ENCODE peak calls at places on chromosomes 13 and 19, in six cellular contexts. P is Peyer's patch, A is dorsolateral prefrontal cortex, C is thyroid gland, I is tibial artery, N is cardiac muscle cell. H is an unnamed sample.

GRCh38 chr19:54473071-54473941 is at the start of gene CDC42EP5:
- DNase-seq in P (peak; percentile 80), A (no peak), C (peak; percentile 32), I (peak; percentile 76), N (peak; percentile 95), H (no peak)

GRCh38 chr13:83987394-83987793 is 105.1 kb upstream of the SLITRK1 start:
- DNase-seq in P (no peak), A (no peak), C (no peak), I (no peak), N (no peak), H (no peak)

GRCh38 chr13:44685641-44686040 is 109.5 kb upstream of the TSC22D1 start:
- DNase-seq in P (no peak), A (no peak), C (no peak), I (no peak), N (peak; percentile 13), H (no peak)

GRCh38 chr13:77330009-77330471 is 3.1 kb upstream of the MYCBP2 start:
- DNase-seq in P (no peak), A (no peak), C (no peak), I (no peak), N (peak; percentile 15), H (no peak)

GRCh38 chr13:26616126-26616525 is 58.6 kb downstream of the WASF3 start:
- DNase-seq in P (no peak), A (no peak), C (no peak), I (no peak), N (peak; percentile 44), H (no peak)

GRCh38 chr13:112781881-112782361 is 92.1 kb downstream of the ATP11A start:
- DNase-seq in P (no peak), A (peak; percentile 78), C (peak; percentile 94), I (no peak), N (no peak), H (peak; percentile 45)

GRCh38 chr13:28636078-28636477 is 22.9 kb upstream of the POMP start:
- DNase-seq in P (no peak), A (no peak), C (no peak), I (no peak), N (peak; percentile 23), H (no peak)

GRCh38 chr13:22744688-22745452 is 435.9 kb upstream of the SGCG start:
- DNase-seq in P (no peak), A (no peak), C (no peak), I (no peak), N (no peak), H (no peak)

GRCh38 chr19:24141612-24142011 is 54.6 kb downstream of the ZNF254 start:
- DNase-seq in P (no peak), A (no peak), C (no peak), I (no peak), N (no peak), H (no peak)

GRCh38 chr13:70034280-70034679 is 73.3 kb upstream of the ATXN8OS start:
- DNase-seq in P (no peak), A (no peak), C (no peak), I (no peak), N (no peak), H (no peak)

GRCh38 chr19:34226036-34226435 is 28.3 kb upstream of the GARRE1 start:
- DNase-seq in P (no peak), A (no peak), C (no peak), I (no peak), N (no peak), H (no peak)

GRCh38 chr13:34078334-34078999 is 260.5 kb downstream of the RFC3 start:
- DNase-seq in P (no peak), A (no peak), C (no peak), I (no peak), N (no peak), H (no peak)

GRCh38 chr13:36163809-36164308 is 32.7 kb upstream of the DCLK1 start:
- DNase-seq in P (peak; percentile 46), A (no peak), C (peak; percentile 88), I (peak; percentile 64), N (peak; percentile 89), H (peak; percentile 6)

GRCh38 chr19:48991823-48992570 is 1.1 kb downstream of the GYS1 start:
- DNase-seq in P (peak; percentile 72), A (no peak), C (peak; percentile 61), I (peak; percentile 85), N (peak; percentile 86), H (no peak)

GRCh38 chr19:18634612-18635290 is 2.1 kb upstream of the KLHL26 start:
- DNase-seq in P (no peak), A (no peak), C (peak; percentile 67), I (no peak), N (no peak), H (no peak)

GRCh38 chr19:46159893-46160775 is 12.1 kb downstream of the IGFL2 start:
- DNase-seq in P (no peak), A (no peak), C (no peak), I (no peak), N (no peak), H (no peak)

GRCh38 chr13:49214917-49215376 is 5.2 kb upstream of the MLNR start:
- DNase-seq in P (peak; percentile 70), A (no peak), C (peak; percentile 28), I (peak; percentile 62), N (peak; percentile 44), H (no peak)

GRCh38 chr19:8610041-8610927 is at the start of gene ADAMTS10:
- DNase-seq in P (peak; percentile 52), A (no peak), C (no peak), I (peak; percentile 50), N (peak; percentile 52), H (peak; percentile 15)

GRCh38 chr19:40147693-40148347 is 43.4 kb upstream of the MAP3K10 start:
- DNase-seq in P (no peak), A (no peak), C (no peak), I (no peak), N (peak; percentile 76), H (no peak)
- H3K27ac ChIP-seq in P (no peak overlapping the region), A (peak overlapping the region; percentile 5), C (no peak overlapping the region), I (no peak overlapping the region), N (no peak overlapping the region), H (no peak overlapping the region)

GRCh38 chr19:44973982-44974735 is 19.0 kb downstream of the CLPTM1 start:
- DNase-seq in P (no peak), A (no peak), C (no peak), I (no peak), N (no peak), H (no peak)

GRCh38 chr19:44974809-44975347 is 19.7 kb downstream of the CLPTM1 start:
- DNase-seq in P (no peak), A (no peak), C (no peak), I (no peak), N (no peak), H (no peak)

GRCh38 chr19:44972802-44973201 is 17.6 kb downstream of the CLPTM1 start:
- DNase-seq in P (no peak), A (no peak), C (no peak), I (no peak), N (no peak), H (no peak)

DNA sequence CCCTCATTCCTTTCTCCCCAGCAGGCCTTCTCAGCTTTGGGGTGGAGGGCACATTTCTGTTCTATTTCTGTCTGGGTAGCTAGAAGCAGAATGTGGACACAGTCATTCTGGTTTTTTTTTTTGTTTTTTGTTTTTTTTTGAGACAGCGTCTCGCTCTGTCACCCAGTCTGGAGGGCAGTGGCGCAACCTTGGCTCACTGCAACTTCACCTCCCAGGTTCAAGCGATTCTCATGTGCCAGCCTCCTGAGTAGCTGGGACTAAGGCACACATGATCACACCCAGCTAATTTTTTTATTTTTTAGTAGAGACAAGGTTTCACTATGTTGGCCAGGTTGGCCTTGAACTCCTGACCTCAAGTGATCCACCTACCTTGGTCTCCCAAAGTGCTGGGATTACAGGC is 20.3 kb downstream of the CLPTM1 start:
- DNase-seq in P (no peak), A (no peak), C (no peak), I (no peak), N (no peak), H (no peak)
- H3K27ac ChIP-seq in P (no peak overlapping the region), A (no peak overlapping the region), C (no peak overlapping the region), I (no peak overlapping the region), N (no peak overlapping the region), H (no peak overlapping the region)

DNA sequence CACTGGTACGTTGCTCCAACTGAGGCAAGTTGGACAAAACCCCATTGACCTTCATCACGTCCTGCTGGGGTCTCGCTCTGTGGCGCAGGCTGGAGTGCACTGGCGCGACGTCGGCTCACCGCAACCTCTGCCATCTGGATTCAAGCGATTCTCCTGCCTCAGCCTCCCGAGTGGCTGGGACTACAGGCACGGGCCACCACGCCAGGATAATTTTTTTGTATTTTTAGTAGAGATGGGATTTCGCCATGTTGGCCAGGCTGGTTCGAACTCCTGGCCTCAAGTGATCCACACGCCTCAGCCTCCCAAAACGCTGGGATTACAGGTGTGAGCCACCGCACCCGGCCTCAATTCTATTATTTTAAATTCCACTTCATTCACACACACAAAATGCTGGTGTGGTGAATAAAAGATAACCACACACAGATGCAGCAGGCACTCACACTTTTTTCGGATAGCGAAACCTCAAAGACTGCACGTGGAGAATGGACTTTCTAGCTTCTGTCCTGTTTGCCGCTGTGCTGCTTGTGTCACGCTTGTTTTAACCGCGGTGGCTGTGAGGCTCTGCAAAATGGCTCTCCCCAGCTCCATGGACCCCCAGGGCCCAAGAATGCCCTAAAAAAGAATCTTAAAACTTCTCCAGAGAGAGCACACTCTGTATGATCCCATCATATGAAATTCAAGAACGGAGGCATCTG is 58.4 kb downstream of the COL4A1 start:
- DNase-seq in P (no peak), A (no peak), C (no peak), I (no peak), N (no peak), H (no peak)
- H3K27ac ChIP-seq in P (peak overlapping the region; percentile 52), A (peak overlapping the region; percentile 28), C (peak overlapping the region; percentile 72), I (peak overlapping the region; percentile 74), N (peak overlapping the region; percentile 86), H (no peak overlapping the region)

GRCh38 chr13:98563071-98563470 is 13.8 kb downstream of the STK24 start:
- DNase-seq in P (peak; percentile 65), A (no peak), C (no peak), I (no peak), N (no peak), H (no peak)

GRCh38 chr13:98564204-98564603 is 12.7 kb downstream of the STK24 start:
- DNase-seq in P (no peak), A (no peak), C (no peak), I (no peak), N (no peak), H (no peak)

GRCh38 chr13:98567140-98567539 is 9.8 kb downstream of the STK24 start:
- DNase-seq in P (no peak), A (no peak), C (no peak), I (no peak), N (no peak), H (no peak)

GRCh38 chr13:98570929-98571372 is 6.0 kb downstream of the STK24 start:
- DNase-seq in P (peak; percentile 79), A (no peak), C (peak; percentile 49), I (no peak), N (no peak), H (no peak)

DNA sequence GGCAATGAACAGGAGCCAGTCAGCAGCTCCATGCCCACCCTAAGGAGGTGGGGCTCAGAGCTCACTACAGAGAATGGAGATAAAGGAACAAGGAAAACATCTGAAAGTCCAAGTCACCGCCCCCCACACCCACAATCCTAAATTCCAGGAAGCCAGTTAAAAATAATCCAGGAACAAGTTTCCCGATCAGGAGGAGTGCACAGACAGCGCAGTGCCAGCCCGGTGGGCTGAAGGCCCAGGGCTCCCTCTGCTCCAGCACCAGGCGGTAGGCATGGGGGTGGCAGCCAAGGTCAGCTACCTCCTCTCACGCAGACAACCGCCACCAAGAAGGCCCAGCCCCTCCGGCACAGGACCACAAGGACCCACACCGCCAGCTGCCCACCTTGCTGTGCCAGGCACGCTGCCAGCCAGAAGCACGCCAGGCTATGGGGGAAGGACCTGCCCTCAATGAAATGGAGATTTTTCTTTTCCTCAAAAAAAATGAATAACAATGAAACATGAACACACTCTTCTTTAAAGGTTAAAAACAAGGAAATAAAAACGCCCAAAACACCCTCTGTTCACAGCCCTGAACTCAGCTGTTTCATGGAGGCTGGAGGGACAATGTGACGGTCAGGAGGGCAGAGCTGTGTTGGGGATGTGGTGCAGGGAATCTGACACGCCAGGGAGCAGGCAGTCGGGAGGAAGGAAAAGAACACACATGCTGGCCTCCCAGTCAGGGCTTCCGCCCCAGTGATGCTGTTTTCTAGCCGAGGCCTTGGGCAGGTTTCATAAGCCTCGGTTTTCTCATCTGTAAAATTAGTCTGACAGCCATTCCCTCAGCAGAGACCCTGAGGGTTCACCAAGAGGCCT is 11.0 kb downstream of the STK24 start:
- DNase-seq in P (no peak), A (no peak), C (peak; percentile 49), I (no peak), N (peak; percentile 25), H (no peak)
- H3K27ac ChIP-seq in P (peak overlapping the region; percentile 77), A (peak overlapping the region; percentile 81), C (peak overlapping the region; percentile 78), I (peak overlapping the region; percentile 62), N (peak overlapping the region; percentile 39), H (no peak overlapping the region)